ENCODE peak calls at places on chromosome 4, in four cellular contexts. One of them, this sample, is unnamed.

GRCh38 chr4:23877758-23878229 is 12.1 kb downstream of the PPARGC1A start:
- DNase-seq in effector CD4-positive, alpha-beta T cell: no peak
- DNase-seq in astrocyte of the spinal cord: peak
- DNase-seq in effector memory CD8-positive, alpha-beta T cell: no peak
- DNase-seq in this sample: no peak

GRCh38 chr4:92445127-92445526 is 141.4 kb downstream of the GRID2 start:
- DNase-seq in effector CD4-positive, alpha-beta T cell: no peak
- DNase-seq in astrocyte of the spinal cord: no peak
- DNase-seq in effector memory CD8-positive, alpha-beta T cell: no peak
- DNase-seq in this sample: no peak

GRCh38 chr4:115575851-115576250 is 462.4 kb upstream of the NDST4 start:
- DNase-seq in effector CD4-positive, alpha-beta T cell: no peak
- DNase-seq in astrocyte of the spinal cord: no peak
- DNase-seq in effector memory CD8-positive, alpha-beta T cell: no peak
- DNase-seq in this sample: no peak

GRCh38 chr4:169612869-169613859 is 781 bp upstream of the NEK1 start:
- DNase-seq in effector CD4-positive, alpha-beta T cell: peak
- DNase-seq in astrocyte of the spinal cord: peak
- DNase-seq in effector memory CD8-positive, alpha-beta T cell: peak
- DNase-seq in this sample: peak

GRCh38 chr4:166499820-166500219 is 626.8 kb downstream of the TLL1 start:
- DNase-seq in effector CD4-positive, alpha-beta T cell: no peak
- DNase-seq in astrocyte of the spinal cord: no peak
- DNase-seq in effector memory CD8-positive, alpha-beta T cell: no peak
- DNase-seq in this sample: no peak

GRCh38 chr4:28469886-28470285 is 1609.2 kb downstream of the STIM2 start:
- DNase-seq in effector CD4-positive, alpha-beta T cell: no peak
- DNase-seq in astrocyte of the spinal cord: peak
- DNase-seq in effector memory CD8-positive, alpha-beta T cell: no peak
- DNase-seq in this sample: no peak

GRCh38 chr4:75920327-75920726 is 18.1 kb upstream of the PPEF2 start:
- DNase-seq in effector CD4-positive, alpha-beta T cell: no peak
- DNase-seq in astrocyte of the spinal cord: no peak
- DNase-seq in effector memory CD8-positive, alpha-beta T cell: no peak
- DNase-seq in this sample: no peak

GRCh38 chr4:6655924-6656323 is 15.4 kb downstream of the MRFAP1 start:
- DNase-seq in effector CD4-positive, alpha-beta T cell: no peak
- DNase-seq in astrocyte of the spinal cord: no peak
- DNase-seq in effector memory CD8-positive, alpha-beta T cell: no peak
- DNase-seq in this sample: no peak

GRCh38 chr4:9970399-9971011 is 50.8 kb downstream of the SLC2A9 start:
- DNase-seq in effector CD4-positive, alpha-beta T cell: no peak
- DNase-seq in astrocyte of the spinal cord: no peak
- DNase-seq in effector memory CD8-positive, alpha-beta T cell: no peak
- DNase-seq in this sample: no peak

GRCh38 chr4:3385719-3386440 is 55.9 kb upstream of the HGFAC start:
- DNase-seq in effector CD4-positive, alpha-beta T cell: no peak
- DNase-seq in astrocyte of the spinal cord: no peak
- DNase-seq in effector memory CD8-positive, alpha-beta T cell: no peak
- DNase-seq in this sample: no peak

GRCh38 chr4:88807499-88807898 is 109.9 kb upstream of the NAP1L5 start:
- DNase-seq in effector CD4-positive, alpha-beta T cell: no peak
- DNase-seq in astrocyte of the spinal cord: no peak
- DNase-seq in effector memory CD8-positive, alpha-beta T cell: no peak
- DNase-seq in this sample: no peak

GRCh38 chr4:110007217-110007616 is 94.5 kb downstream of the EGF start:
- DNase-seq in effector CD4-positive, alpha-beta T cell: no peak
- DNase-seq in astrocyte of the spinal cord: no peak
- DNase-seq in effector memory CD8-positive, alpha-beta T cell: no peak
- DNase-seq in this sample: no peak

GRCh38 chr4:166972071-166972470 is 262.2 kb downstream of the SPOCK3 start:
- DNase-seq in effector CD4-positive, alpha-beta T cell: no peak
- DNase-seq in astrocyte of the spinal cord: peak
- DNase-seq in effector memory CD8-positive, alpha-beta T cell: no peak
- DNase-seq in this sample: no peak

GRCh38 chr4:55980725-55981124 is 32.0 kb downstream of the CEP135 start:
- DNase-seq in effector CD4-positive, alpha-beta T cell: no peak
- DNase-seq in astrocyte of the spinal cord: no peak
- DNase-seq in effector memory CD8-positive, alpha-beta T cell: no peak
- DNase-seq in this sample: no peak

GRCh38 chr4:1049591-1049905 is 38.1 kb downstream of the FGFRL1 start:
- DNase-seq in effector CD4-positive, alpha-beta T cell: no peak
- DNase-seq in astrocyte of the spinal cord: no peak
- DNase-seq in effector memory CD8-positive, alpha-beta T cell: no peak
- DNase-seq in this sample: peak

GRCh38 chr4:121034010-121034409 is 38.3 kb downstream of the NDNF start:
- DNase-seq in effector CD4-positive, alpha-beta T cell: no peak
- DNase-seq in astrocyte of the spinal cord: peak
- DNase-seq in effector memory CD8-positive, alpha-beta T cell: no peak
- DNase-seq in this sample: no peak

GRCh38 chr4:79620627-79621026 is 212.6 kb upstream of the GK2 start:
- DNase-seq in effector CD4-positive, alpha-beta T cell: no peak
- DNase-seq in astrocyte of the spinal cord: no peak
- DNase-seq in effector memory CD8-positive, alpha-beta T cell: no peak
- DNase-seq in this sample: no peak

GRCh38 chr4:184234155-184234554 is 16.5 kb upstream of the ENPP6 start:
- DNase-seq in effector CD4-positive, alpha-beta T cell: no peak
- DNase-seq in astrocyte of the spinal cord: no peak
- DNase-seq in effector memory CD8-positive, alpha-beta T cell: no peak
- DNase-seq in this sample: no peak

GRCh38 chr4:25913056-25913850 is 767 bp upstream of the SMIM20 start:
- DNase-seq in effector CD4-positive, alpha-beta T cell: peak
- DNase-seq in astrocyte of the spinal cord: peak
- DNase-seq in effector memory CD8-positive, alpha-beta T cell: peak
- DNase-seq in this sample: peak

GRCh38 chr4:4387531-4388311 is 819 bp downstream of the NSG1 start:
- DNase-seq in effector CD4-positive, alpha-beta T cell: no peak
- DNase-seq in astrocyte of the spinal cord: no peak
- DNase-seq in effector memory CD8-positive, alpha-beta T cell: no peak
- DNase-seq in this sample: no peak